ENCODE peak calls at places on chromosomes 5 and 9, in nine cellular contexts. Q is CD8-positive, alpha-beta memory T cell; A is neural progenitor cell; O is heart left ventricle; H is IMR-90; B is cardiac fibroblast; F is gastrocnemius medialis; X is keratinocyte; G is body of pancreas. S is an unnamed sample.

GRCh38 chr9:97312556-97312955 is 5.1 kb downstream of the CCDC180 start:
- DNase-seq in Q (no peak), A (no peak), O (no peak), H (no peak), B (no peak), F (no peak), X (no peak), G (no peak), S (no peak)

GRCh38 chr5:124867064-124867707 is 120.7 kb upstream of the ZNF608 start:
- DNase-seq in Q (no peak), A (no peak), O (no peak), H (peak), B (peak), F (no peak), X (no peak), G (no peak), S (no peak)

GRCh38 chr5:38208782-38209378 is 49.5 kb upstream of the EGFLAM start:
- DNase-seq in Q (no peak), A (peak), O (no peak), H (peak), B (peak), F (no peak), X (peak), G (no peak), S (peak)

GRCh38 chr9:138048184-138048583 is 170.6 kb downstream of the CACNA1B start:
- DNase-seq in Q (no peak), A (peak), O (peak), H (no peak), B (no peak), F (no peak), X (no peak), G (peak), S (no peak)

GRCh38 chr9:126514037-126514821 is 99.5 kb upstream of the LMX1B start:
- DNase-seq in Q (peak), A (peak), O (peak), H (peak), B (peak), F (no peak), X (no peak), G (no peak), S (no peak)

GRCh38 chr9:132609184-132609583 is 26.8 kb downstream of the BARHL1 start:
- DNase-seq in Q (no peak), A (peak), O (no peak), H (no peak), B (no peak), F (no peak), X (no peak), G (no peak), S (no peak)

GRCh38 chr5:91154338-91154737 is 228.8 kb downstream of the ARRDC3 start:
- DNase-seq in Q (no peak), A (no peak), O (no peak), H (no peak), B (no peak), F (no peak), X (no peak), G (no peak), S (no peak)

GRCh38 chr5:117638581-117638980 is 1064.0 kb upstream of the SEMA6A start:
- DNase-seq in Q (no peak), A (no peak), O (no peak), H (no peak), B (no peak), F (no peak), X (no peak), G (no peak), S (no peak)

GRCh38 chr5:3592298-3592697 is 3.3 kb upstream of the IRX1 start:
- DNase-seq in Q (no peak), A (peak), O (no peak), H (no peak), B (no peak), F (no peak), X (no peak), G (no peak), S (no peak)

GRCh38 chr9:110189001-110189400 is 19.0 kb downstream of the C9orf152 start:
- DNase-seq in Q (no peak), A (no peak), O (no peak), H (peak), B (no peak), F (peak), X (no peak), G (peak), S (no peak)

GRCh38 chr5:68287976-68288755 is 72.6 kb downstream of the PIK3R1 start:
- DNase-seq in Q (peak), A (peak), O (peak), H (peak), B (peak), F (peak), X (no peak), G (peak), S (no peak)

GRCh38 chr9:27183701-27184100 is 74.7 kb downstream of the TEK start:
- DNase-seq in Q (no peak), A (no peak), O (no peak), H (peak), B (peak), F (no peak), X (no peak), G (peak), S (no peak)

GRCh38 chr5:94125107-94125506 is 383.7 kb upstream of the POU5F2 start:
- DNase-seq in Q (no peak), A (no peak), O (no peak), H (no peak), B (no peak), F (no peak), X (no peak), G (no peak), S (no peak)

GRCh38 chr9:116806075-116806474 is 119.0 kb downstream of the TRIM32 start:
- DNase-seq in Q (no peak), A (peak), O (no peak), H (peak), B (peak), F (no peak), X (no peak), G (no peak), S (peak)

GRCh38 chr5:91038180-91038808 is 344.8 kb downstream of the ARRDC3 start:
- DNase-seq in Q (no peak), A (no peak), O (no peak), H (no peak), B (no peak), F (no peak), X (no peak), G (no peak), S (no peak)

GRCh38 chr9:129143031-129143441 is 31.8 kb downstream of the PTPA start:
- DNase-seq in Q (peak), A (peak), O (peak), H (peak), B (peak), F (peak), X (no peak), G (peak), S (peak)

GRCh38 chr9:129142536-129142935 is 31.3 kb downstream of the PTPA start:
- DNase-seq in Q (no peak), A (no peak), O (no peak), H (no peak), B (no peak), F (no peak), X (no peak), G (no peak), S (no peak)

GRCh38 chr9:129141066-129142041 is 30.1 kb downstream of the PTPA start:
- DNase-seq in Q (peak), A (peak), O (no peak), H (peak), B (peak), F (peak), X (no peak), G (peak), S (peak)

GRCh38 chr9:129143461-129143927 is 32.3 kb downstream of the PTPA start:
- DNase-seq in Q (no peak), A (no peak), O (peak), H (peak), B (peak), F (no peak), X (no peak), G (peak), S (no peak)

GRCh38 chr9:129142115-129142514 is 30.9 kb downstream of the PTPA start:
- DNase-seq in Q (no peak), A (no peak), O (no peak), H (no peak), B (no peak), F (no peak), X (no peak), G (no peak), S (no peak)
- H3K4me3 ChIP-seq in Q (no peak), A (no peak), O (peak), H (no peak), B (peak), F (peak), X (no peak), G (no peak), S (no peak)

GRCh38 chr9:121744002-121744686 is 92.7 kb downstream of the DAB2IP start:
- DNase-seq in Q (peak), A (peak), O (no peak), H (peak), B (peak), F (peak), X (no peak), G (peak), S (no peak)
- H3K4me3 ChIP-seq in Q (no peak), A (peak), O (peak), H (peak), B (peak), F (peak), X (no peak), G (no peak), S (peak)

DNA sequence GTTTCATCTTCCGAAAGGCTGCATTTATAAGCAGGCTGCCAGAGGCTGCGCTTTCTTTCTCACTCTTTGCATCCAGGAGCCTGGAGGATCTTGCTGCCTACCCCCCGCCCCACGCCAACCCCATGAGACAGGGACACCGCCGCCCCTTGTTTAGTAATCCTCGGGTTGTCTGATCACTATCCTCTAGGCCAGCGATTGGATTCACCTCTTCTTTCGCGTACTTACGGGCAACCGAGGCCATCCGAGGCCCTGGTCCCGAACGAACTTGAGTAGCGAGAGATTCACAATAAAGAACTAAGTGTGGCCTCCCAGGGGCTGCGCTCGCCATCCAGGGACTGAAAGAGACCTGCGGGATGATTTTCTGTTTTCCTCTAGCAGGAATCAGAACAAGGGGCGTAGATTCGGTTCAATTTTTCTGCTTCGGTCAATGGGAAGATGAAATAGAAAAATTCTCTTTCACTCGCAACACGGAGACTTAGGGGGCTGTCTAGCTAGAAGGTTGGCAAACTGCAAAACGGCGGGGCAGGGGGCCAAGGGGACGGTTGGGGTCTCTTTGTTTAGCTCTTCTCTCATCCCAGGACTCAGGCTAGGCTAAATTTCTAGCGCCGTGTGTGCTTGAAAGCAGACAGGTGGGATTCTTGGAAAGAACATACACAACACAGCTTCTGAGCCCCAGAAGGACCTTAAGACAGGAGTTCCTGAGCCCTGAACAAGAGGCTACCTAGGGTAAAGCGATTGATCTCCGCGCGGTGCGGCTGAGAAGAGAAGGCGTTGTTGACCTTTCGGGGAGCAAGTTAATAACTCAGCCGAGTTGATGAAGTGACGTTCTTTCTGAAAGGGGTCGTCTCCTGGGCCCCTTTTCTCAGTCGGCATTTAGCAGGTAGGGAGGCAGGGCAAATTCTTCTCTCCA is 5.8 kb upstream of the ISL1 start:
- DNase-seq in Q (no peak), A (peak), O (no peak), H (no peak), B (no peak), F (no peak), X (no peak), G (no peak), S (no peak)
- H3K4me3 ChIP-seq in Q (no peak), A (peak), O (no peak), H (no peak), B (no peak), F (no peak), X (no peak), G (no peak), S (no peak)

DNA sequence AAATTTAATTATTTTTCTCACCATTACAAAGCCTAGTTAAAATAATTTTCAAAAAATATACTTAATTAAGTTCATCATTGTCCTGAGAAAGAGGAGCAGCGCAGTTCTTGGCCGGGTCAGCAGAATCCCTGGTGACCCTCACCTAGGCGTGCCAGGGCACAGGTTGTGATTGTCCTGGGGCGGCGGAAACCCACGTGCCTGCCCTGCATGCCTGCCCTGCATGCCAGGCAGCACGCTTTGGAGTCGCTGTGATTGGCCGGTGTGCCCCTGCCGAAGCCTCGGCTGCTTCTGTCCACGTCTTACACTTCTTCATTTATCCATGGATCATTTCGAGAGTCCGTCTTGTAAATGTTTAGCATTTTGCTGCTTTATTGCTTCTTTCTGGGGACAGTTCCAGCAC is 25.6 kb downstream of the SLC12A2 start:
- DNase-seq in Q (no peak), A (no peak), O (no peak), H (no peak), B (no peak), F (no peak), X (no peak), G (no peak), S (no peak)
- H3K4me3 ChIP-seq in Q (no peak), A (no peak), O (no peak), H (no peak), B (no peak), F (no peak), X (no peak), G (no peak), S (no peak)

GRCh38 chr9:35603986-35604577 is 980 bp upstream of the TESK1 start:
- DNase-seq in Q (peak), A (peak), O (peak), H (peak), B (peak), F (peak), X (peak), G (peak), S (peak)
- H3K4me3 ChIP-seq in Q (peak), A (peak), O (peak), H (peak), B (peak), F (peak), X (peak), G (peak), S (peak)

GRCh38 chr5:72255237-72255636 is 64.8 kb downstream of the MRPS27 start:
- DNase-seq in Q (no peak), A (no peak), O (no peak), H (no peak), B (no peak), F (no peak), X (no peak), G (no peak), S (no peak)

GRCh38 chr5:72255670-72256069 is 64.4 kb downstream of the MRPS27 start:
- DNase-seq in Q (no peak), A (no peak), O (no peak), H (no peak), B (no peak), F (no peak), X (no peak), G (no peak), S (no peak)

GRCh38 chr5:72251386-72251785 is 68.7 kb downstream of the MRPS27 start:
- DNase-seq in Q (no peak), A (peak), O (no peak), H (no peak), B (no peak), F (no peak), X (no peak), G (no peak), S (no peak)

GRCh38 chr5:72252008-72252407 is 68.0 kb downstream of the MRPS27 start:
- DNase-seq in Q (no peak), A (no peak), O (no peak), H (no peak), B (no peak), F (no peak), X (no peak), G (no peak), S (no peak)

DNA sequence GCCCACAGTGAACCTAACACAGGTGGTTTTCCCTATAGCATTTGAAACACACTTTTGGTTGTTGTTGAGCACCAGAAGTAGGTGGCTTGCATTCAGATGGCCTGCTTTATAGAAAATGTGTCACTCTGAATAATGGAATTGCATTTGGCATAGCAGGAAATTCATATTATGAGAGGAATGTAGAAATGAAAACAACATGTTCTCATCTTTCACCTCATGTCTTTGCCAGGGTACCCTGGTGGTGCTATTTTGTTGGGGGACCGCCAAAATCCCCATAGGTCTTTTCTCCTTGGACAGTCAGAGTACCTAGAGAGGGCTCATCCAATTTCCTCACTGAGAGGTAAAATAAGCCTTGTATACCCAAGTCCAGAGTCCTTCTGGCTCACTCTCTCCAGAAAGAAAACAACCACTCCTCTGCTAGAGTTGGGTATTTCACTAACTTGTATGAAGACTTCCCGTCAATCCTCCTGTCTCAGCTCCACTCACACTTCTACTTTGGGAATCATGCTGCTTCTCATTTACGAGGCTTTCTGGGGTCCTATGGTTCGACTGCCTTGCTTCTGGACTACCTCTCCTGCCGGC is 67.4 kb downstream of the MRPS27 start:
- DNase-seq in Q (no peak), A (no peak), O (no peak), H (no peak), B (peak), F (no peak), X (no peak), G (no peak), S (no peak)
- H3K4me3 ChIP-seq in Q (no peak), A (no peak), O (no peak), H (no peak), B (no peak), F (no peak), X (no peak), G (no peak), S (no peak)

S was measured in PC-9.